ENCODE peak calls at places on chromosomes 16 and 17, in ten cellular contexts. One of them, this sample, is unnamed.

GRCh38 chr16:2035431-2036199 is 8.9 kb downstream of the NHERF2 start:
- DNase-seq in H9: no peak
- DNase-seq in AG04450: peak; percentile 43
- DNase-seq in astrocyte of the spinal cord: peak; percentile 93
- DNase-seq in AG09309: peak; percentile 57
- DNase-seq in progenitor cell of endocrine pancreas: no peak
- DNase-seq in esophagus squamous epithelium: no peak
- DNase-seq in HFF-Myc: no peak
- DNase-seq in BJ: no peak
- DNase-seq in osteocyte: peak; percentile 98
- DNase-seq in this sample: peak; percentile 60

GRCh38 chr16:9578459-9578858 is 487.0 kb downstream of the HAPSTR1 start:
- DNase-seq in H9: no peak
- DNase-seq in AG04450: no peak
- DNase-seq in astrocyte of the spinal cord: no peak
- DNase-seq in AG09309: no peak
- DNase-seq in progenitor cell of endocrine pancreas: no peak
- DNase-seq in esophagus squamous epithelium: no peak
- DNase-seq in HFF-Myc: no peak
- DNase-seq in BJ: no peak
- DNase-seq in osteocyte: no peak
- DNase-seq in this sample: no peak

GRCh38 chr16:56667581-56668571 is at the start of gene MT1G:
- DNase-seq in H9: peak; percentile 50
- DNase-seq in AG04450: no peak
- DNase-seq in astrocyte of the spinal cord: peak; percentile 12
- DNase-seq in AG09309: no peak
- DNase-seq in progenitor cell of endocrine pancreas: no peak
- DNase-seq in esophagus squamous epithelium: no peak
- DNase-seq in HFF-Myc: no peak
- DNase-seq in BJ: no peak
- DNase-seq in osteocyte: no peak
- DNase-seq in this sample: no peak

GRCh38 chr16:49744244-49744976 is 111.5 kb downstream of the ZNF423 start:
- DNase-seq in H9: no peak
- DNase-seq in AG04450: no peak
- DNase-seq in astrocyte of the spinal cord: no peak
- DNase-seq in AG09309: no peak
- DNase-seq in progenitor cell of endocrine pancreas: no peak
- DNase-seq in esophagus squamous epithelium: no peak
- DNase-seq in HFF-Myc: no peak
- DNase-seq in BJ: no peak
- DNase-seq in osteocyte: no peak
- DNase-seq in this sample: no peak

GRCh38 chr16:13337482-13337881 is 436.1 kb downstream of the SHISA9 start:
- DNase-seq in H9: no peak
- DNase-seq in AG04450: no peak
- DNase-seq in astrocyte of the spinal cord: no peak
- DNase-seq in AG09309: no peak
- DNase-seq in progenitor cell of endocrine pancreas: no peak
- DNase-seq in esophagus squamous epithelium: no peak
- DNase-seq in HFF-Myc: no peak
- DNase-seq in BJ: no peak
- DNase-seq in osteocyte: no peak
- DNase-seq in this sample: no peak

GRCh38 chr16:88558457-88559442 is 11.5 kb upstream of the ZC3H18 start:
- DNase-seq in H9: peak; percentile 65
- DNase-seq in AG04450: peak; percentile 38
- DNase-seq in astrocyte of the spinal cord: peak; percentile 38
- DNase-seq in AG09309: no peak
- DNase-seq in progenitor cell of endocrine pancreas: no peak
- DNase-seq in esophagus squamous epithelium: no peak
- DNase-seq in HFF-Myc: no peak
- DNase-seq in BJ: no peak
- DNase-seq in osteocyte: no peak
- DNase-seq in this sample: no peak

GRCh38 chr16:88455610-88456355 is 2.7 kb downstream of the ZFPM1 start:
- DNase-seq in H9: no peak
- DNase-seq in AG04450: no peak
- DNase-seq in astrocyte of the spinal cord: no peak
- DNase-seq in AG09309: no peak
- DNase-seq in progenitor cell of endocrine pancreas: no peak
- DNase-seq in esophagus squamous epithelium: no peak
- DNase-seq in HFF-Myc: no peak
- DNase-seq in BJ: no peak
- DNase-seq in osteocyte: no peak
- DNase-seq in this sample: peak; percentile 10

GRCh38 chr16:57377080-57377841 is 5.0 kb downstream of the CX3CL1 start:
- DNase-seq in H9: peak; percentile 48
- DNase-seq in AG04450: peak; percentile 79
- DNase-seq in astrocyte of the spinal cord: no peak
- DNase-seq in AG09309: no peak
- DNase-seq in progenitor cell of endocrine pancreas: no peak
- DNase-seq in esophagus squamous epithelium: no peak
- DNase-seq in HFF-Myc: no peak
- DNase-seq in BJ: no peak
- DNase-seq in osteocyte: no peak
- DNase-seq in this sample: no peak

GRCh38 chr17:58329035-58329807 is 626 bp upstream of the TSPOAP1 start:
- DNase-seq in H9: no peak
- DNase-seq in AG04450: no peak
- DNase-seq in astrocyte of the spinal cord: no peak
- DNase-seq in AG09309: no peak
- DNase-seq in progenitor cell of endocrine pancreas: no peak
- DNase-seq in esophagus squamous epithelium: no peak
- DNase-seq in HFF-Myc: no peak
- DNase-seq in BJ: no peak
- DNase-seq in osteocyte: no peak
- DNase-seq in this sample: no peak
- TF ChIP-seq CTCF in H9: peak; percentile 50
- TF ChIP-seq CTCF in AG04450: peak; percentile 31
- TF ChIP-seq CTCF in astrocyte of the spinal cord: peak; percentile 29
- TF ChIP-seq CTCF in AG09309: peak; percentile 25
- TF ChIP-seq CTCF in progenitor cell of endocrine pancreas: no peak
- TF ChIP-seq CTCF in esophagus squamous epithelium: no peak
- TF ChIP-seq CTCF in HFF-Myc: peak; percentile 31
- TF ChIP-seq CTCF in BJ: peak; percentile 36
- TF ChIP-seq CTCF in osteocyte: no peak
- TF ChIP-seq CTCF in this sample: peak; percentile 4

DNA sequence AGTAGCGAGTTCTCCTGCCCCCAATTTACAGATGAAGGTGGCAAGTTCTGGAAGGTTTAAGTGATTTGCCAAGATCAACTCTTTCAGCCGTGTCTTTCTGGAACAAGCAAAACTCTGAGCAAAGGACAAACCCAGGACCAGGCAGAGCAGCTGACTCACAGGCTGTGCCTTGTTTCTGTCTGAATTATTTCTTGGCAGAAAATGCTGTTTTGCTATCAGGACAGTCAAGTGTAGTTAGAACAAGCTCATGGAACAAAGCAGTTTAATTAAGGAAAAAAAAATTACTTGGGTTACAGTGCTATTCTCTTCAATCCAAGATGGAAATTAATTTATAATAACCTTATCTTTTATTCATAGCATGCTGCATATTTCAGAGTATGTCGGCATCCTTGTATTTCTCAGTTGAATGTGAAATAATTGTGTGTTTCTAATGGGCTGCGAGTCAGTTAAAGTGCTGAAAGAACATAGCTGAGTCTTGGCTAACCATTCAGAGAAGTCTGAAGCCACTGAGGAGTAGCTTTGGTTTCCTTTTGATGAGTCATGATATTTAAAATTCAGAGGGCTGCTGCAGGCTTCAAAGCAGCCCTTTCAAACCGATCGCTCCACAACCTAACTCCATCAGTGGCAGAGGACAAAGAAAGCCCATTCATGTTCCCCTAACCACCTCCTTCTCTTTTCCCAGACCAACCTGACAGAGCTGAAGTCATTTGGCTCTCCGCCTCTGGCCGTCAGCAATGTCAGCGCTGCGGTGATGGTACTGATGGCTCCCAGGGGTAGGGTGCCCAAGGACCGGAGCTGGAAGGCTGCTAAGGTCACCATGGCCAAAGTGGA is 143.7 kb downstream of the ZNF18 start:
- DNase-seq in H9: peak; percentile 52
- DNase-seq in AG04450: no peak
- DNase-seq in astrocyte of the spinal cord: peak; percentile 19
- DNase-seq in AG09309: no peak
- DNase-seq in progenitor cell of endocrine pancreas: no peak
- DNase-seq in esophagus squamous epithelium: no peak
- DNase-seq in HFF-Myc: no peak
- DNase-seq in BJ: no peak
- DNase-seq in osteocyte: no peak
- DNase-seq in this sample: no peak
- TF ChIP-seq CTCF in H9: no peak
- TF ChIP-seq CTCF in AG04450: no peak
- TF ChIP-seq CTCF in astrocyte of the spinal cord: no peak
- TF ChIP-seq CTCF in AG09309: no peak
- TF ChIP-seq CTCF in progenitor cell of endocrine pancreas: no peak
- TF ChIP-seq CTCF in esophagus squamous epithelium: no peak
- TF ChIP-seq CTCF in HFF-Myc: no peak
- TF ChIP-seq CTCF in BJ: no peak
- TF ChIP-seq CTCF in osteocyte: no peak
- TF ChIP-seq CTCF in this sample: no peak

DNA sequence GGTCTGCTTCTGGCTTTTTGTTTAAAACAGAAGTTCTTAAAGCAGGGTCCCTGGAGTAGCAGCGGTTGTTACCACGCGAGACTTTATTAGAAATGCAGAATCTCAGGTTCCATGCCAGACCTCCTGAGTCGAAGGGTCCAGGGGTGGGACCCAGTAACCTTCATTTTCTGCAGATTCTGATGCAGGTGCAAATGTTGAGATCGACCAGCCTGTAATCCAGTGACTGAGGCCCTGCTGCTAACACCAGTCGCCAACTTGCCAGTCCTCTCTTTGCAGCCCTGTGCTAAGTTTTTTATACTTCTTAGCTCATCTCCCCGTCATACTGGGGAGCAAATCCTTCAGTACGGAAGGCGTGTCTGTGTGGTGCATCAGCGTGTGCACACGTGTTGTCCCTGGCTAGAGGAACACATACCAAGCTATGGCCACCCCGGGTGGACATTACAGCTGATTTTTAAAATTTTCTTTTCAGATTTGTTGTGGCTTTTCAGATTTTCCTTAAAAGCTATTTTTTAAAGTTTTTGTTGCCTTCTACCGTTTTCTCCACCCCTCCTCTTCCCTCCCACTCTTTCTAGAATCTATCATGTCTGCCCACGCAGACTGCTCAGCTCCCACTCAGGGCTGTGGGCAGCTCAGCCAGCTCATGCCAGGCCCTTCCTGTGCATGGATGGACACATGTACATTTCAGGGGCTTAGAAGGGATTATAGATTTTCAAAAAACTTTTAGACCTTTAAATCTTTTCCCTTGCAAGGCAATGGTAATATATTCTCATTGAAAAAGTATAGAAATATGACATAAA is 57.7 kb downstream of the MEAK7 start:
- DNase-seq in H9: no peak
- DNase-seq in AG04450: no peak
- DNase-seq in astrocyte of the spinal cord: no peak
- DNase-seq in AG09309: no peak
- DNase-seq in progenitor cell of endocrine pancreas: no peak
- DNase-seq in esophagus squamous epithelium: no peak
- DNase-seq in HFF-Myc: no peak
- DNase-seq in BJ: no peak
- DNase-seq in osteocyte: no peak
- DNase-seq in this sample: no peak
- TF ChIP-seq CTCF in H9: no peak
- TF ChIP-seq CTCF in AG04450: no peak
- TF ChIP-seq CTCF in astrocyte of the spinal cord: no peak
- TF ChIP-seq CTCF in AG09309: no peak
- TF ChIP-seq CTCF in progenitor cell of endocrine pancreas: no peak
- TF ChIP-seq CTCF in esophagus squamous epithelium: no peak
- TF ChIP-seq CTCF in HFF-Myc: no peak
- TF ChIP-seq CTCF in BJ: no peak
- TF ChIP-seq CTCF in osteocyte: no peak
- TF ChIP-seq CTCF in this sample: no peak

GRCh38 chr17:65533056-65533745 is 28.2 kb downstream of the AXIN2 start:
- DNase-seq in H9: no peak
- DNase-seq in AG04450: no peak
- DNase-seq in astrocyte of the spinal cord: no peak
- DNase-seq in AG09309: no peak
- DNase-seq in progenitor cell of endocrine pancreas: no peak
- DNase-seq in esophagus squamous epithelium: no peak
- DNase-seq in HFF-Myc: no peak
- DNase-seq in BJ: no peak
- DNase-seq in osteocyte: no peak
- DNase-seq in this sample: no peak

GRCh38 chr17:65530158-65530984 is 31.1 kb downstream of the AXIN2 start:
- DNase-seq in H9: no peak
- DNase-seq in AG04450: no peak
- DNase-seq in astrocyte of the spinal cord: no peak
- DNase-seq in AG09309: no peak
- DNase-seq in progenitor cell of endocrine pancreas: no peak
- DNase-seq in esophagus squamous epithelium: no peak
- DNase-seq in HFF-Myc: no peak
- DNase-seq in BJ: no peak
- DNase-seq in osteocyte: no peak
- DNase-seq in this sample: no peak

GRCh38 chr17:65530985-65531507 is 30.4 kb downstream of the AXIN2 start:
- DNase-seq in H9: peak; percentile 32
- DNase-seq in AG04450: peak; percentile 79
- DNase-seq in astrocyte of the spinal cord: peak; percentile 40
- DNase-seq in AG09309: no peak
- DNase-seq in progenitor cell of endocrine pancreas: no peak
- DNase-seq in esophagus squamous epithelium: no peak
- DNase-seq in HFF-Myc: peak; percentile 26
- DNase-seq in BJ: no peak
- DNase-seq in osteocyte: no peak
- DNase-seq in this sample: peak; percentile 68

GRCh38 chr17:65532491-65532890 is 29.0 kb downstream of the AXIN2 start:
- DNase-seq in H9: no peak
- DNase-seq in AG04450: no peak
- DNase-seq in astrocyte of the spinal cord: no peak
- DNase-seq in AG09309: no peak
- DNase-seq in progenitor cell of endocrine pancreas: no peak
- DNase-seq in esophagus squamous epithelium: no peak
- DNase-seq in HFF-Myc: no peak
- DNase-seq in BJ: no peak
- DNase-seq in osteocyte: no peak
- DNase-seq in this sample: no peak

DNA sequence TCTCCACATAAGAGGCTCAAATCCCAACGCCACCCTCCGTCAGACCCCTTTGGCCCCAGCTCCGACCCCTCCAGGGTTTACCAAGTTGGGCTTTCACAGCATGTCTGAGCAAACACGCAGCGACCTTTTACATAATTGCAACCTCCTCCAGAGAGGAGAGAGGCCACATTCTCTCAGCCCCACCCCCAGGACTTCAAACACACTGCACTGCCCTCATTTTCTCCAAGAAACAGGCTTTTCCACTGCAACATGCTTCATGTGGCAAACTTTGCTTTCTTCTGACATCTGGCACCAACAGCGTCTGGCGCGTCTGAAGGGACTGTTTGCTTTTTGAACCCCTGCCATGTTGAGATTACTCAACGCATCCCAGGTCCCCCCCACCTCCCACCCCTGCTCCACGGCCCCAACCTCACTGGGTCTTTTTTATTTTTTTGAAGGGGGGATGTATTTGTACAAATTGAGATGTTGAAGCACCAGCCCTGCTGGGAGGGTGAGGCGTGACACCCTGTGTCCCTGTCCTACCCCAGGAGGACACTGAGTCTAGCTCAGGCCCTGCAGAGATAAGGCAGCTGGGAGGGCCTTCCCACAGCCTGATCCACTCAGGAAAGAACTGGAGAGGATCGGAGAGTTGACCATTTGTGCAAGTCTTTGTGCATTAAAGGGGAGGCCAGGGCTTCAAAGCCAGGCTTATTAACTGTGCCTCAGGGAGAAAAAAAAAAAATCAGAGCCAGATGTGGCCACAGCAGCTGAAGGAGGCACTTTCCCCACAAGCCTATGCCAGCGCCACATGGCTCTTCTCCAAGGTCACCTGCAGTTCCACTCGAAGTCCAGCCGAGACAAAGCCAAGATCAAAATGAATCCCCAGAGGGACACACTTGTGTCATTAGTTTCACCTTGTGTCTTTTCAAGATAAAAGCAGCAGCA is 29.7 kb downstream of the AXIN2 start:
- DNase-seq in H9: no peak
- DNase-seq in AG04450: peak; percentile 50
- DNase-seq in astrocyte of the spinal cord: peak; percentile 52
- DNase-seq in AG09309: no peak
- DNase-seq in progenitor cell of endocrine pancreas: no peak
- DNase-seq in esophagus squamous epithelium: no peak
- DNase-seq in HFF-Myc: peak; percentile 45
- DNase-seq in BJ: no peak
- DNase-seq in osteocyte: no peak
- DNase-seq in this sample: peak; percentile 59
- TF ChIP-seq CTCF in H9: peak; percentile 37
- TF ChIP-seq CTCF in AG04450: peak; percentile 27
- TF ChIP-seq CTCF in astrocyte of the spinal cord: peak; percentile 34
- TF ChIP-seq CTCF in AG09309: peak; percentile 34
- TF ChIP-seq CTCF in progenitor cell of endocrine pancreas: no peak
- TF ChIP-seq CTCF in esophagus squamous epithelium: peak; percentile 29
- TF ChIP-seq CTCF in HFF-Myc: peak; percentile 31
- TF ChIP-seq CTCF in BJ: peak; percentile 46
- TF ChIP-seq CTCF in osteocyte: no peak
- TF ChIP-seq CTCF in this sample: peak; percentile 18